ENCODE peak calls at places on chromosome 6, in nine cellular contexts. N, U, H, S, O, C, B, L and Z are unnamed samples.
A peak's percentile ranks its signal among the peaks of the same experiment; 100 is the strongest.

GRCh38 chr6:57267586-57268293 is 45.6 kb upstream of the RAB23 start:
- DNase-seq in N (peak; percentile 91), U (peak; percentile 73), H (peak; percentile 65), S (peak; percentile 48), O (no peak), C (peak; percentile 67), B (peak; percentile 15), L (no peak), Z (peak; percentile 66)

GRCh38 chr6:132715204-132715603 is 1.3 kb upstream of the VNN1 start:
- DNase-seq in N (peak; percentile 84), U (peak; percentile 33), H (no peak), S (peak; percentile 69), O (no peak), C (peak; percentile 84), B (no peak), L (no peak), Z (peak; percentile 73)

GRCh38 chr6:45500924-45501816 is 123.4 kb upstream of the SUPT3H start:
- DNase-seq in N (no peak), U (no peak), H (no peak), S (peak; percentile 64), O (no peak), C (no peak), B (no peak), L (no peak), Z (peak; percentile 43)

GRCh38 chr6:2103644-2104523 is 141.5 kb downstream of the GMDS start:
- DNase-seq in N (peak; percentile 66), U (peak; percentile 77), H (no peak), S (peak; percentile 47), O (no peak), C (no peak), B (peak; percentile 68), L (peak; percentile 27), Z (peak; percentile 34)

GRCh38 chr6:80725156-80725930 is 618.9 kb downstream of the BCKDHB start:
- DNase-seq in N (no peak), U (no peak), H (no peak), S (no peak), O (no peak), C (no peak), B (no peak), L (no peak), Z (no peak)

GRCh38 chr6:108001696-108002231 is 43.8 kb upstream of the SEC63 start:
- DNase-seq in N (no peak), U (no peak), H (no peak), S (no peak), O (no peak), C (no peak), B (no peak), L (no peak), Z (peak; percentile 46)

GRCh38 chr6:122808121-122808885 is 19.2 kb downstream of the SMPDL3A start:
- DNase-seq in N (no peak), U (no peak), H (no peak), S (no peak), O (no peak), C (no peak), B (no peak), L (no peak), Z (no peak)

GRCh38 chr6:147406783-147407182 is 101.7 kb upstream of the SAMD5 start:
- DNase-seq in N (no peak), U (no peak), H (no peak), S (no peak), O (no peak), C (no peak), B (no peak), L (no peak), Z (no peak)

GRCh38 chr6:20404641-20405032 is 3.0 kb downstream of the E2F3 start:
- DNase-seq in N (peak; percentile 76), U (peak; percentile 83), H (peak; percentile 78), S (peak; percentile 42), O (no peak), C (peak; percentile 83), B (peak; percentile 54), L (no peak), Z (peak; percentile 65)

GRCh38 chr6:52843600-52843999 is 3.0 kb upstream of the GSTA5 start:
- DNase-seq in N (no peak), U (no peak), H (no peak), S (no peak), O (no peak), C (peak; percentile 55), B (no peak), L (no peak), Z (no peak)

GRCh38 chr6:22043284-22043962 is 253.4 kb downstream of the PRL start:
- DNase-seq in N (peak; percentile 35), U (no peak), H (no peak), S (no peak), O (peak; percentile 37), C (no peak), B (no peak), L (no peak), Z (no peak)

GRCh38 chr6:2744206-2744771 is 6.4 kb downstream of the MYLK4 start:
- DNase-seq in N (no peak), U (peak; percentile 35), H (no peak), S (no peak), O (peak; percentile 75), C (no peak), B (peak; percentile 29), L (peak; percentile 12), Z (no peak)

GRCh38 chr6:82720992-82721391 is 344.6 kb downstream of the UBE3D start:
- DNase-seq in N (no peak), U (no peak), H (no peak), S (no peak), O (no peak), C (no peak), B (no peak), L (no peak), Z (no peak)

GRCh38 chr6:39193201-39193791 is 36.0 kb downstream of the KCNK5 start:
- DNase-seq in N (no peak), U (no peak), H (no peak), S (no peak), O (no peak), C (no peak), B (no peak), L (no peak), Z (no peak)

GRCh38 chr6:164692772-164693171 is 616.6 kb downstream of the C6orf118 start:
- DNase-seq in N (no peak), U (no peak), H (no peak), S (no peak), O (no peak), C (no peak), B (no peak), L (no peak), Z (no peak)

GRCh38 chr6:129073651-129074419 is 190.9 kb downstream of the LAMA2 start:
- DNase-seq in N (no peak), U (no peak), H (no peak), S (no peak), O (no peak), C (no peak), B (no peak), L (no peak), Z (no peak)

GRCh38 chr6:41445268-41445667 is 100.9 kb upstream of the FOXP4 start:
- DNase-seq in N (no peak), U (no peak), H (no peak), S (no peak), O (no peak), C (no peak), B (no peak), L (no peak), Z (no peak)